ENCODE peak calls at places on chromosome 15, in eight cellular contexts. One of them, this sample, is unnamed.

GRCh38 chr15:70906842-70907241 is 14.2 kb downstream of the LRRC49 start:
- DNase-seq in A549: no peak
- DNase-seq in H54: no peak
- DNase-seq in heart left ventricle: no peak
- DNase-seq in body of pancreas: no peak
- DNase-seq in IMR-90: peak
- DNase-seq in uterus: no peak
- DNase-seq in testis: no peak
- DNase-seq in this sample: no peak

GRCh38 chr15:75232826-75233503 is 25.2 kb upstream of the GOLGA6C start:
- DNase-seq in A549: no peak
- DNase-seq in H54: no peak
- DNase-seq in heart left ventricle: no peak
- DNase-seq in body of pancreas: no peak
- DNase-seq in IMR-90: no peak
- DNase-seq in uterus: no peak
- DNase-seq in testis: no peak
- DNase-seq in this sample: no peak

GRCh38 chr15:100078511-100079220 is 263.1 kb downstream of the ADAMTS17 start:
- DNase-seq in A549: no peak
- DNase-seq in H54: no peak
- DNase-seq in heart left ventricle: no peak
- DNase-seq in body of pancreas: no peak
- DNase-seq in IMR-90: no peak
- DNase-seq in uterus: no peak
- DNase-seq in testis: no peak
- DNase-seq in this sample: no peak

GRCh38 chr15:33975023-33975565 is 6.8 kb downstream of the CHRM5 start:
- DNase-seq in A549: no peak
- DNase-seq in H54: no peak
- DNase-seq in heart left ventricle: no peak
- DNase-seq in body of pancreas: no peak
- DNase-seq in IMR-90: no peak
- DNase-seq in uterus: no peak
- DNase-seq in testis: no peak
- DNase-seq in this sample: no peak

GRCh38 chr15:99447497-99448371 is 118.0 kb upstream of the MEF2A start:
- DNase-seq in A549: no peak
- DNase-seq in H54: no peak
- DNase-seq in heart left ventricle: no peak
- DNase-seq in body of pancreas: no peak
- DNase-seq in IMR-90: no peak
- DNase-seq in uterus: no peak
- DNase-seq in testis: peak
- DNase-seq in this sample: peak

GRCh38 chr15:59595434-59595915 is 16.1 kb upstream of the GCNT3 start:
- DNase-seq in A549: peak
- DNase-seq in H54: no peak
- DNase-seq in heart left ventricle: no peak
- DNase-seq in body of pancreas: no peak
- DNase-seq in IMR-90: no peak
- DNase-seq in uterus: no peak
- DNase-seq in testis: no peak
- DNase-seq in this sample: no peak

GRCh38 chr15:90221251-90221900 is 12.4 kb downstream of the CIB1 start:
- DNase-seq in A549: peak
- DNase-seq in H54: peak
- DNase-seq in heart left ventricle: peak
- DNase-seq in body of pancreas: peak
- DNase-seq in IMR-90: peak
- DNase-seq in uterus: peak
- DNase-seq in testis: peak
- DNase-seq in this sample: peak

GRCh38 chr15:90058308-90058707 is 44.0 kb downstream of the IDH2 start:
- DNase-seq in A549: no peak
- DNase-seq in H54: no peak
- DNase-seq in heart left ventricle: no peak
- DNase-seq in body of pancreas: no peak
- DNase-seq in IMR-90: no peak
- DNase-seq in uterus: no peak
- DNase-seq in testis: no peak
- DNase-seq in this sample: no peak

GRCh38 chr15:76972420-76973361 is 22.2 kb upstream of the PSTPIP1 start:
- DNase-seq in A549: no peak
- DNase-seq in H54: no peak
- DNase-seq in heart left ventricle: peak
- DNase-seq in body of pancreas: no peak
- DNase-seq in IMR-90: peak
- DNase-seq in uterus: peak
- DNase-seq in testis: no peak
- DNase-seq in this sample: peak

GRCh38 chr15:77544162-77544561 is 88.5 kb downstream of the LINGO1 start:
- DNase-seq in A549: no peak
- DNase-seq in H54: no peak
- DNase-seq in heart left ventricle: no peak
- DNase-seq in body of pancreas: no peak
- DNase-seq in IMR-90: no peak
- DNase-seq in uterus: no peak
- DNase-seq in testis: no peak
- DNase-seq in this sample: no peak

GRCh38 chr15:52069559-52069958 is 43.0 kb downstream of the BCL2L10 start:
- DNase-seq in A549: no peak
- DNase-seq in H54: no peak
- DNase-seq in heart left ventricle: no peak
- DNase-seq in body of pancreas: peak
- DNase-seq in IMR-90: no peak
- DNase-seq in uterus: no peak
- DNase-seq in testis: no peak
- DNase-seq in this sample: no peak

GRCh38 chr15:95368211-95368610 is 962.3 kb upstream of the NR2F2 start:
- DNase-seq in A549: no peak
- DNase-seq in H54: no peak
- DNase-seq in heart left ventricle: no peak
- DNase-seq in body of pancreas: no peak
- DNase-seq in IMR-90: no peak
- DNase-seq in uterus: no peak
- DNase-seq in testis: no peak
- DNase-seq in this sample: no peak

GRCh38 chr15:95559875-95560394 is 770.6 kb upstream of the NR2F2 start:
- DNase-seq in A549: peak
- DNase-seq in H54: peak
- DNase-seq in heart left ventricle: no peak
- DNase-seq in body of pancreas: no peak
- DNase-seq in IMR-90: peak
- DNase-seq in uterus: peak
- DNase-seq in testis: no peak
- DNase-seq in this sample: peak

GRCh38 chr15:79089890-79090486 is 592 bp downstream of the RASGRF1 start:
- DNase-seq in A549: no peak
- DNase-seq in H54: no peak
- DNase-seq in heart left ventricle: no peak
- DNase-seq in body of pancreas: no peak
- DNase-seq in IMR-90: no peak
- DNase-seq in uterus: no peak
- DNase-seq in testis: no peak
- DNase-seq in this sample: no peak

GRCh38 chr15:64843996-64844395 is 2.3 kb downstream of the PLEKHO2 start:
- DNase-seq in A549: no peak
- DNase-seq in H54: no peak
- DNase-seq in heart left ventricle: no peak
- DNase-seq in body of pancreas: no peak
- DNase-seq in IMR-90: no peak
- DNase-seq in uterus: no peak
- DNase-seq in testis: no peak
- DNase-seq in this sample: no peak

GRCh38 chr15:64844576-64845140 is 2.9 kb downstream of the PLEKHO2 start:
- DNase-seq in A549: no peak
- DNase-seq in H54: no peak
- DNase-seq in heart left ventricle: no peak
- DNase-seq in body of pancreas: no peak
- DNase-seq in IMR-90: no peak
- DNase-seq in uterus: no peak
- DNase-seq in testis: no peak
- DNase-seq in this sample: no peak

GRCh38 chr15:64842099-64842940 is 605 bp downstream of the PLEKHO2 start:
- DNase-seq in A549: peak
- DNase-seq in H54: no peak
- DNase-seq in heart left ventricle: peak
- DNase-seq in body of pancreas: no peak
- DNase-seq in IMR-90: peak
- DNase-seq in uterus: no peak
- DNase-seq in testis: no peak
- DNase-seq in this sample: no peak

GRCh38 chr15:64842986-64843561 is 1.4 kb downstream of the PLEKHO2 start:
- DNase-seq in A549: no peak
- DNase-seq in H54: no peak
- DNase-seq in heart left ventricle: peak
- DNase-seq in body of pancreas: peak
- DNase-seq in IMR-90: peak
- DNase-seq in uterus: peak
- DNase-seq in testis: no peak
- DNase-seq in this sample: peak

DNA sequence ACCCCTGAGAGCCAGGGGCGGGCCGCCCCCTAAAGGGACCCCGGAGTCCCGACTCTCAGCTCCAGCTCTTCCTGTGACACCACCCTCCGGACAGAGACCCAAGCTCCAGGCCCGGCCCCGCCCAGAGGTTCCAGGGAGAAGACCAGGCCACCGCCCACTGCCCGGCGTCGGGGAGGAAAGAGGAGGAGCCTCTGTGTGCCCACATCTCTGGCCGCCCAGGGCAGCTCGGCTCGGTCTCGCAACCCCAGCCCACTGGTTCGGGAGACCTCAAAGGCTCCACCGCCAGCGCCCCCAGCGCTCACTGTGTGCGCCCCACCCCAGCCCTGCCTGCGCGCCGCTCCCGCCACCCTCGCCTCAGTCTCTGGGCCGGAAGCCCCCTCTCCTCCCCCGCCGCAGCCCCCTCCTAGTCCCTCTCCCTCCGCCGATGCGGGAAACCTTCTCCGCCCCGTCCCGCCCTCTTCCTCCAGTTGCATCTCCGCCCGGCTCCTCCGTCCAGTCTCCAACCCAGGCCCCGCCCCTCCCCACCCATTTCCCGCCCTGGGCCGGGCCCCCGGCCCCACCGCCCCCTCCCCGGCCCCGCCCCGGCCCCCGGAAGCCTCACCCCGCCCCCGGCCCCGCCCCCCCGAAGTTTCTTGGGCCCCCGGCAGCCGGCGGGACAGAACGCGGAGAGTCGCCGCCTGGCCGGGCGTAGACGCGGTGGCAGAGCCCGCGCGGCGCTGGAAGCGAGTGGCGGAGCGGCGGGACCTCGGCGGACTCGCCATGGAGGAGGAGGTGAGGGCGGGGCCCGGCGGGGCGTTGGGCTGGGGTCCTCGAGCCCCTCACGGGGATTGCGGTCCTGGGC is at the start of gene PLEKHO2:
- DNase-seq in A549: peak
- DNase-seq in H54: peak
- DNase-seq in heart left ventricle: peak
- DNase-seq in body of pancreas: peak
- DNase-seq in IMR-90: peak
- DNase-seq in uterus: peak
- DNase-seq in testis: peak
- DNase-seq in this sample: peak
- TF ChIP-seq POLR2A in A549: peak
- TF ChIP-seq POLR2A in H54: peak
- TF ChIP-seq POLR2A in heart left ventricle: peak
- TF ChIP-seq POLR2A in body of pancreas: peak
- TF ChIP-seq POLR2A in IMR-90: peak
- TF ChIP-seq POLR2A in uterus: peak
- TF ChIP-seq POLR2A in testis: peak
- TF ChIP-seq POLR2A in this sample: peak

DNA sequence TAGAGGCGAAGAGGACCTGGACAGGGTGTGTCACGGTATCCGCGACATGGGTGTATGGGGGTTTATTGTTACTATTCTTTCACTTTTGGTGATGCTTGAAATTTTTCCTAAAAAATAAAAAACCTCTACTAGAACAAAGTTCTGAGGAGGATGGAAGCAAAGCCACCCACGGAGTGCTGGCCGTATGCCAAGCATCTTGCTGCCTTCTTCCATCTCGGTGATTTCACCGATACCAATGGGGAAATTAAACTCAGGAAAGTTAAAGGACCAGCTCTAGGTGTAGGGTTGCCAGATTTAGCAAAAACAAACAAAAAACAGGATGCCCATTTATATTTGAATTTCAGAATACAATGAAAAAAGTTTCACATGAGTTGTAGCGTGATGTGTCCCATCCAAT is 33.9 kb downstream of the SMAD6 start:
- DNase-seq in A549: no peak
- DNase-seq in H54: no peak
- DNase-seq in heart left ventricle: no peak
- DNase-seq in body of pancreas: no peak
- DNase-seq in IMR-90: no peak
- DNase-seq in uterus: peak
- DNase-seq in testis: peak
- DNase-seq in this sample: no peak
- TF ChIP-seq POLR2A in A549: no peak
- TF ChIP-seq POLR2A in H54: no peak
- TF ChIP-seq POLR2A in heart left ventricle: no peak
- TF ChIP-seq POLR2A in body of pancreas: no peak
- TF ChIP-seq POLR2A in IMR-90: no peak
- TF ChIP-seq POLR2A in uterus: no peak
- TF ChIP-seq POLR2A in testis: no peak
- TF ChIP-seq POLR2A in this sample: no peak

DNA sequence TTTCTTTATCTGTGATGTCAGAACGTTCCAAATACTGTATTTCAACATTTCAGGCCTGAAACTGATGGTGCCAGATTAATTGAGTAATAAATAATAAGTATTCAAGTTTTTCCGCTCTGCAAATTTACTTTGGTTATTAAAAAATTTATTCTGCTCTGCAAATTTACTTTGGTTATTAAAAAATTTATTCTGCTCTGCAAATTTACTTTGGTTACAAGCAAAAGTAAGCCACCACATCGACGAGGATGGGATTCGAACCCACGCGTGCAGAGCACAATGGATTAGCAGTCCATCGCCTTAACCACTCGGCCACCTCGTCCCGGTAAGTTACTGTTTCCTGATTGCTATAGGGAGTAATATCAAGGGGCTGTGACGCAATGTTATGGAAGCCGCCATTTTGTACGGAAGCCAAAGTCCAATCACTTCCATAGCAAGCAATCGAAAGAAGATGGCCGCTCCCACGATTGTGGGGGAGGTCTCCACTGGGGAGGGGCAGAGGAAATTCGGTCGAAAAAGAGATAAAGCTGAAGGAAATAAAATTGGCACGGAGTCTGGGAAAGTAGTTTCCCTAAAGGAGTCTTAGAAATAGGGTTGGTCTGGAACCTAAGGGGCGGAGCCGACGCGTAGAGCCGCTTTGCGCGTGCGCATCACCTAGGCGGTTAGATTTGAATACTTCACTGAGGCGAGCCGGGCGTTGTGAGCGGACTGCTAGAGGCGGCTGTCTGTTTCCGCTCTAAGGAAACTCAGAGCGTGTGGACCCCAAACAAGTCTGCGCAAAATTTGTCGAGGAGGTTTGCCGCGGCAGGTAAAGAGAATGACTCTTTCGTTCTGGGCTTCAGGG is at the start of gene KNL1:
- DNase-seq in A549: peak
- DNase-seq in H54: peak
- DNase-seq in heart left ventricle: peak
- DNase-seq in body of pancreas: peak
- DNase-seq in IMR-90: peak
- DNase-seq in uterus: peak
- DNase-seq in testis: peak
- DNase-seq in this sample: peak
- TF ChIP-seq POLR2A in A549: no peak
- TF ChIP-seq POLR2A in H54: peak
- TF ChIP-seq POLR2A in heart left ventricle: no peak
- TF ChIP-seq POLR2A in body of pancreas: no peak
- TF ChIP-seq POLR2A in IMR-90: peak
- TF ChIP-seq POLR2A in uterus: no peak
- TF ChIP-seq POLR2A in testis: no peak
- TF ChIP-seq POLR2A in this sample: no peak

GRCh38 chr15:39920510-39921273 is 626 bp upstream of the GPR176 start:
- DNase-seq in A549: peak
- DNase-seq in H54: peak
- DNase-seq in heart left ventricle: peak
- DNase-seq in body of pancreas: peak
- DNase-seq in IMR-90: peak
- DNase-seq in uterus: peak
- DNase-seq in testis: peak
- DNase-seq in this sample: peak
- TF ChIP-seq POLR2A in A549: peak
- TF ChIP-seq POLR2A in H54: peak
- TF ChIP-seq POLR2A in heart left ventricle: peak
- TF ChIP-seq POLR2A in body of pancreas: peak
- TF ChIP-seq POLR2A in IMR-90: peak
- TF ChIP-seq POLR2A in uterus: peak
- TF ChIP-seq POLR2A in testis: no peak
- TF ChIP-seq POLR2A in this sample: peak